ENCODE peak calls at places on chromosomes 3 and 15, in five cellular contexts. R is mesendoderm, A is activated T-cell treated with anti-CD3 and anti-CD28 coated beads for 4 hours, K is skeletal muscle cell, G is mucosa of descending colon. B is an unnamed sample.

GRCh38 chr3:187207624-187208023 is 10.3 kb downstream of the RTP1 start:
- DNase-seq in A (no peak), K (no peak), G (no peak), R (no peak), B (no peak)

GRCh38 chr3:133709139-133709538 is 37.1 kb upstream of the TF start:
- DNase-seq in R (no peak), K (no peak), G (no peak), A (no peak), B (no peak)

GRCh38 chr3:169901453-169901852 is 9.9 kb upstream of the SAMD7 start:
- DNase-seq in R (no peak), K (no peak), A (no peak), G (no peak), B (no peak)

GRCh38 chr3:37925157-37925556 is 63.5 kb downstream of the CTDSPL start:
- DNase-seq in A (no peak), R (no peak), K (no peak), G (no peak), B (no peak)

GRCh38 chr3:181879926-181880325 is 168.2 kb downstream of the SOX2 start:
- DNase-seq in R (no peak), K (no peak), A (no peak), G (no peak), B (no peak)

GRCh38 chr15:74185949-74186348 is 12.4 kb downstream of the ISLR start:
- DNase-seq in K (no peak), A (no peak), G (peak; percentile 0), R (no peak), B (no peak)

GRCh38 chr3:78907367-78907766 is 860.4 kb downstream of the ROBO1 start:
- DNase-seq in G (no peak), A (no peak), K (no peak), R (no peak), B (no peak)

GRCh38 chr3:124451655-124452317 is 278.5 kb upstream of the UMPS start:
- DNase-seq in K (no peak), R (no peak), G (no peak), A (no peak), B (no peak)

GRCh38 chr3:141231923-141232861 is 567 bp downstream of the PXYLP1 start:
- DNase-seq in G (peak; percentile 74), A (no peak), K (no peak), R (peak; percentile 62), B (peak; percentile 88)

B was measured in kidney.